ENCODE peak calls at places on chromosomes 4 and X, in four cellular contexts. One of them, this sample, is unnamed.

GRCh38 chr4:6148506-6149205 is 51.7 kb downstream of the JAKMIP1 start:
- DNase-seq in HepG2: no peak
- DNase-seq in SK-N-SH: no peak
- DNase-seq in K562: no peak
- DNase-seq in this sample: no peak

GRCh38 chr4:88938138-88938537 is 118.8 kb downstream of the FAM13A start:
- DNase-seq in HepG2: no peak
- DNase-seq in SK-N-SH: no peak
- DNase-seq in K562: no peak
- DNase-seq in this sample: no peak

GRCh38 chrX:78199851-78200250 is 60.4 kb upstream of the TAF9B start:
- DNase-seq in SK-N-SH: peak
- DNase-seq in K562: peak
- DNase-seq in HepG2: peak
- DNase-seq in this sample: no peak

GRCh38 chrX:34875204-34875603 is 67.4 kb upstream of the FAM47B start:
- DNase-seq in HepG2: no peak
- DNase-seq in SK-N-SH: no peak
- DNase-seq in K562: no peak
- DNase-seq in this sample: no peak

GRCh38 chrX:132837126-132837525 is 121.3 kb downstream of the HS6ST2 start:
- DNase-seq in HepG2: no peak
- DNase-seq in SK-N-SH: no peak
- DNase-seq in K562: no peak
- DNase-seq in this sample: no peak

GRCh38 chr4:16160457-16160856 is 65.8 kb downstream of the TAPT1 start:
- DNase-seq in SK-N-SH: no peak
- DNase-seq in HepG2: no peak
- DNase-seq in K562: peak
- DNase-seq in this sample: no peak

GRCh38 chrX:24153796-24154189 is 4.3 kb downstream of the ZFX start:
- DNase-seq in K562: no peak
- DNase-seq in HepG2: no peak
- DNase-seq in SK-N-SH: peak
- DNase-seq in this sample: no peak

GRCh38 chrX:69163936-69164741 is 1.1 kb downstream of the PJA1 start:
- DNase-seq in HepG2: no peak
- DNase-seq in SK-N-SH: peak
- DNase-seq in K562: peak
- DNase-seq in this sample: peak

GRCh38 chrX:8879750-8880149 is 78.6 kb upstream of the FAM9A start:
- DNase-seq in K562: peak
- DNase-seq in HepG2: peak
- DNase-seq in SK-N-SH: peak
- DNase-seq in this sample: peak

GRCh38 chr4:78954048-78954666 is 14.9 kb upstream of the PAQR3 start:
- DNase-seq in K562: peak
- DNase-seq in HepG2: peak
- DNase-seq in SK-N-SH: peak
- DNase-seq in this sample: peak

GRCh38 chr4:129218355-129218754 is 122.4 kb downstream of the C4orf33 start:
- DNase-seq in HepG2: no peak
- DNase-seq in K562: peak
- DNase-seq in SK-N-SH: no peak
- DNase-seq in this sample: no peak

GRCh38 chr4:10783351-10783750 is 98.8 kb upstream of the CLNK start:
- DNase-seq in K562: no peak
- DNase-seq in HepG2: no peak
- DNase-seq in SK-N-SH: no peak
- DNase-seq in this sample: no peak

GRCh38 chr4:24809376-24809775 is 14.0 kb downstream of the SOD3 start:
- DNase-seq in HepG2: no peak
- DNase-seq in SK-N-SH: no peak
- DNase-seq in K562: peak
- DNase-seq in this sample: peak

GRCh38 chrX:149504915-149505651 is at the start of gene IDS:
- DNase-seq in K562: peak
- DNase-seq in HepG2: peak
- DNase-seq in SK-N-SH: peak
- DNase-seq in this sample: peak

GRCh38 chr4:60805500-60806313 is 394.4 kb upstream of the ADGRL3 start:
- DNase-seq in SK-N-SH: peak
- DNase-seq in HepG2: peak
- DNase-seq in K562: peak
- DNase-seq in this sample: no peak

GRCh38 chr4:38782452-38783108 is at the start of gene TLR10:
- DNase-seq in HepG2: peak
- DNase-seq in K562: peak
- DNase-seq in SK-N-SH: peak
- DNase-seq in this sample: peak

GRCh38 chr4:8763966-8764901 is 107.4 kb downstream of the HMX1 start:
- DNase-seq in HepG2: no peak
- DNase-seq in SK-N-SH: no peak
- DNase-seq in K562: no peak
- DNase-seq in this sample: peak

GRCh38 chrX:43676960-43677582 is 21.0 kb downstream of the MAOA start:
- DNase-seq in K562: no peak
- DNase-seq in SK-N-SH: peak
- DNase-seq in HepG2: peak
- DNase-seq in this sample: no peak
- TF ChIP-seq FOXJ3 in K562: no peak
- TF ChIP-seq FOXJ3 in SK-N-SH: no peak
- TF ChIP-seq FOXJ3 in HepG2: no peak
- TF ChIP-seq FOXJ3 in this sample: no peak

GRCh38 chr4:75698963-75699228 is 25.5 kb upstream of the USO1 start:
- DNase-seq in K562: no peak
- DNase-seq in HepG2: no peak
- DNase-seq in SK-N-SH: no peak
- DNase-seq in this sample: no peak

GRCh38 chr4:75696036-75696435 is 22.8 kb upstream of the G3BP2 start:
- DNase-seq in K562: no peak
- DNase-seq in SK-N-SH: no peak
- DNase-seq in HepG2: no peak
- DNase-seq in this sample: no peak

GRCh38 chr4:75696551-75696950 is 23.3 kb upstream of the G3BP2 start:
- DNase-seq in SK-N-SH: no peak
- DNase-seq in K562: no peak
- DNase-seq in HepG2: no peak
- DNase-seq in this sample: no peak

GRCh38 chr4:75699299-75699698 is 25.1 kb upstream of the USO1 start:
- DNase-seq in HepG2: no peak
- DNase-seq in SK-N-SH: no peak
- DNase-seq in K562: no peak
- DNase-seq in this sample: no peak

GRCh38 chr4:75698162-75698962 is 25.2 kb upstream of the G3BP2 start:
- DNase-seq in SK-N-SH: no peak
- DNase-seq in K562: peak
- DNase-seq in HepG2: no peak
- DNase-seq in this sample: no peak
- TF ChIP-seq FOXJ3 in SK-N-SH: no peak
- TF ChIP-seq FOXJ3 in K562: no peak
- TF ChIP-seq FOXJ3 in HepG2: no peak
- TF ChIP-seq FOXJ3 in this sample: no peak

DNA sequence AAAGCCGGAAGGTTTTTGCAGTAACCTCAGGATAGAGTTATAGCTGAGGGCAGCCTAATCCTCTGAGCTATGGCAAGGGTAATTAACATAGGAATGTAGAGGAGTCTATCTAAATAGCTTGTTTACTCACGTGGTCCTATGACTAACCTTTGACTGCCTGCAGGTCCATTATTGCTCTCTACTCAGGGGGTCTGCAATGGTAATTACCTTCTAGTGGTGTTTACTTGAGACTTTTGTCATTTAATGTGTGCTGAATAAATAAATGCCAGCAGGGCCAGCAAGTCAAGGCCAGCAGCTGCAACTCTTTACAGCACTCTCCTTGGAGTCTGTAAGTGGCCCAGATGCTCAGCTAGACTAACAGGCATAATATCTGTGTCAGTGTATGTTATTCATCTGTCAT is 212.7 kb upstream of the FMR1 start:
- DNase-seq in HepG2: no peak
- DNase-seq in SK-N-SH: no peak
- DNase-seq in K562: no peak
- DNase-seq in this sample: no peak
- TF ChIP-seq FOXJ3 in HepG2: no peak
- TF ChIP-seq FOXJ3 in SK-N-SH: no peak
- TF ChIP-seq FOXJ3 in K562: no peak
- TF ChIP-seq FOXJ3 in this sample: no peak

GRCh38 chr4:84750956-84751275 is 168.0 kb downstream of the CDS1 start:
- DNase-seq in K562: no peak
- DNase-seq in HepG2: no peak
- DNase-seq in SK-N-SH: peak
- DNase-seq in this sample: no peak

GRCh38 chr4:84750260-84750955 is 167.5 kb downstream of the CDS1 start:
- DNase-seq in HepG2: peak
- DNase-seq in SK-N-SH: peak
- DNase-seq in K562: peak
- DNase-seq in this sample: no peak

GRCh38 chr4:84753318-84753972 is 170.5 kb downstream of the CDS1 start:
- DNase-seq in HepG2: no peak
- DNase-seq in K562: no peak
- DNase-seq in SK-N-SH: no peak
- DNase-seq in this sample: no peak

GRCh38 chr4:84751707-84752106 is 168.8 kb downstream of the CDS1 start:
- DNase-seq in SK-N-SH: no peak
- DNase-seq in K562: no peak
- DNase-seq in HepG2: no peak
- DNase-seq in this sample: no peak
- TF ChIP-seq FOXJ3 in SK-N-SH: no peak
- TF ChIP-seq FOXJ3 in K562: no peak
- TF ChIP-seq FOXJ3 in HepG2: no peak
- TF ChIP-seq FOXJ3 in this sample: no peak